ENCODE peak calls at places on chromosomes 1 and 21, in seven cellular contexts. X is naive thymus-derived CD8-positive, alpha-beta T cell; E is CD4-positive, alpha-beta T cell; P is stimulated activated naive CD8-positive, alpha-beta T cell treated with anti-CD3 and anti-CD28 coated beads, Interleukin-15, Interleukin-2, amounts not matched to agents 100 U/mL and 50 U/mL, for 24 hours; K is GM23338; U is psoas muscle; J is activated CD8-positive, alpha-beta T cell treated with anti-CD3 and anti-CD28 coated beads, Interleukin-2, amount 10 ng/mL, durations not matched to agents 7 days and 5 days. H is an unnamed sample.
A peak's percentile ranks its signal among the peaks of the same experiment; 100 is the strongest.

GRCh38 chr1:220741349-220741748 is 6.8 kb upstream of the MTARC2 start:
- ATAC-seq in J (no peak), P (no peak), E (no peak), U (no peak), K (no peak), X (no peak), H (no peak)

GRCh38 chr1:205287076-205287475 is 34.5 kb downstream of the NUAK2 start:
- ATAC-seq in X (no peak), E (no peak), K (no peak), P (no peak), J (no peak), U (no peak), H (no peak)

GRCh38 chr1:5151481-5151880 is 497.1 kb downstream of the AJAP1 start:
- ATAC-seq in K (no peak), P (no peak), E (no peak), U (no peak), J (no peak), X (no peak), H (no peak)

GRCh38 chr1:174023438-174023837 is 1.3 kb upstream of the RC3H1 start:
- ATAC-seq in X (no peak), K (peak; percentile 8), U (no peak), P (no peak), J (no peak), E (no peak), H (no peak)

GRCh38 chr1:3821004-3821933 is 25.0 kb upstream of the LRRC47 start:
- ATAC-seq in X (no peak), K (no peak), E (no peak), U (no peak), J (no peak), P (no peak), H (no peak)

GRCh38 chr1:187409341-187409740 is 580.6 kb downstream of the PLA2G4A start:
- ATAC-seq in K (no peak), X (no peak), P (no peak), J (no peak), E (no peak), U (no peak), H (no peak)

GRCh38 chr1:199808110-199808870 is 219.2 kb upstream of the NR5A2 start:
- ATAC-seq in E (no peak), X (no peak), U (no peak), K (no peak), P (no peak), J (no peak), H (no peak)

GRCh38 chr1:180611016-180611930 is 20.5 kb upstream of the XPR1 start:
- ATAC-seq in K (no peak), U (peak; percentile 91), E (peak; percentile 49), J (no peak), X (peak; percentile 46), P (no peak), H (peak; percentile 59)

GRCh38 chr1:24694380-24694843 is 50.8 kb upstream of the CLIC4 start:
- ATAC-seq in E (no peak), K (no peak), J (no peak), X (no peak), U (no peak), P (peak; percentile 49), H (peak; percentile 52)

GRCh38 chr1:59833991-59834390 is 19.2 kb downstream of the HOOK1 start:
- ATAC-seq in J (no peak), X (no peak), U (no peak), P (no peak), K (no peak), E (no peak), H (no peak)

GRCh38 chr1:156692409-156692957 is 12.9 kb downstream of the CRABP2 start:
- ATAC-seq in J (no peak), U (no peak), P (no peak), E (no peak), X (no peak), K (peak; percentile 2), H (no peak)

GRCh38 chr1:165633624-165634023 is 2.6 kb downstream of the MGST3 start:
- ATAC-seq in J (no peak), X (no peak), K (no peak), U (peak; percentile 5), P (no peak), E (no peak), H (no peak)

GRCh38 chr21:44994581-44995171 is 54.8 kb downstream of the SLX9 start:
- ATAC-seq in K (no peak), J (no peak), U (peak; percentile 42), X (no peak), P (no peak), E (no peak), H (no peak)

GRCh38 chr1:226046240-226046639 is 16.3 kb upstream of the H3-3A start:
- ATAC-seq in X (no peak), J (no peak), E (no peak), U (no peak), P (no peak), K (no peak), H (no peak)

GRCh38 chr1:235410467-235410866 is 43.2 kb downstream of the TBCE start:
- ATAC-seq in U (no peak), K (no peak), P (no peak), E (no peak), X (no peak), J (no peak), H (no peak)

GRCh38 chr1:45574105-45574626 is 9.7 kb upstream of the NASP start:
- ATAC-seq in E (no peak), P (no peak), U (no peak), K (no peak), J (no peak), X (no peak), H (no peak)

GRCh38 chr1:23101101-23101827 is 67.4 kb downstream of the LUZP1 start:
- ATAC-seq in P (no peak), X (no peak), E (no peak), J (no peak), U (no peak), K (no peak), H (no peak)

GRCh38 chr21:39687069-39687468 is 57.9 kb upstream of the IGSF5 start:
- ATAC-seq in J (no peak), U (no peak), P (no peak), E (no peak), X (no peak), K (no peak), H (no peak)

GRCh38 chr1:180994262-180994661 is 28.4 kb downstream of the STX6 start:
- ATAC-seq in U (peak; percentile 49), J (no peak), X (no peak), K (no peak), P (peak; percentile 89), E (no peak), H (no peak)

GRCh38 chr1:20670936-20671335 is 9.8 kb upstream of the DDOST start:
- ATAC-seq in E (no peak), X (no peak), U (no peak), K (no peak), J (no peak), P (no peak), H (no peak)

GRCh38 chr1:175131100-175131499 is 61.5 kb downstream of the KIAA0040 start:
- ATAC-seq in J (no peak), K (no peak), X (no peak), E (no peak), P (no peak), U (no peak), H (no peak)

GRCh38 chr1:45535988-45536766 is 14.4 kb upstream of the AKR1A1 start:
- ATAC-seq in J (peak; percentile 23), P (peak; percentile 90), E (no peak), K (no peak), X (no peak), U (no peak), H (no peak)

GRCh38 chr1:196344462-196344861 is 263.8 kb downstream of the KCNT2 start:
- ATAC-seq in U (no peak), J (no peak), X (no peak), E (no peak), P (no peak), K (peak; percentile 71), H (no peak)

GRCh38 chr1:117106478-117106877 is 15.1 kb downstream of the TRIM45 start:
- ATAC-seq in U (peak; percentile 51), K (no peak), J (no peak), X (no peak), P (peak; percentile 41), E (no peak), H (no peak)

GRCh38 chr1:201304126-201304525 is 20.8 kb downstream of the PKP1 start:
- ATAC-seq in J (no peak), E (no peak), K (no peak), X (no peak), P (no peak), U (no peak), H (no peak)

GRCh38 chr1:46278807-46279206 is 24.6 kb downstream of the LRRC41 start:
- ATAC-seq in E (no peak), K (no peak), P (no peak), J (no peak), X (no peak), U (no peak), H (no peak)

GRCh38 chr1:42676534-42677087 is 5.6 kb upstream of the YBX1 start:
- ATAC-seq in X (no peak), J (no peak), U (no peak), P (no peak), E (no peak), K (no peak), H (no peak)

GRCh38 chr21:38295997-38296764 is 39.4 kb downstream of the KCNJ15 start:
- ATAC-seq in J (no peak), E (no peak), K (peak; percentile 83), P (no peak), X (peak; percentile 44), U (no peak), H (no peak)

GRCh38 chr21:15508554-15508953 is 221.2 kb upstream of the USP25 start:
- ATAC-seq in E (no peak), K (no peak), J (no peak), P (no peak), X (no peak), U (no peak), H (no peak)